ENCODE peak calls at places on chromosomes 11 and 22, in six cellular contexts. R is activated naive CD4-positive, alpha-beta T cell; X is fibroblast of the aortic adventitia; S is activated T-helper 1 cell treated with Interleukin-2 at 50 U/mL for 16 hours; I is NCI-H524; A is left ventricle myocardium superior. E is an unnamed sample.

GRCh38 chr11:2737876-2738275 is 38.1 kb upstream of the KCNQ1OT1 start:
- DNase-seq in X (peak; percentile 47), R (no peak), A (peak; percentile 68), S (no peak), I (no peak), E (no peak)

GRCh38 chr11:118895093-118896039 is 11.7 kb downstream of the CXCR5 start:
- DNase-seq in X (no peak), S (peak; percentile 62), A (no peak), R (peak; percentile 27), I (no peak), E (peak; percentile 58)

GRCh38 chr11:1837171-1838076 is 1.4 kb upstream of the TNNI2 start:
- DNase-seq in A (peak; percentile 84), R (peak; percentile 55), I (peak; percentile 53), X (peak; percentile 49), S (peak; percentile 69), E (peak; percentile 72)

GRCh38 chr22:24521791-24522245 is 26.7 kb downstream of the UPB1 start:
- DNase-seq in I (peak; percentile 96), S (no peak), R (no peak), A (no peak), X (peak; percentile 59), E (no peak)

GRCh38 chr11:22466809-22467208 is 128.6 kb downstream of the SLC17A6 start:
- DNase-seq in A (no peak), R (no peak), I (no peak), S (no peak), X (peak; percentile 36), E (no peak)

GRCh38 chr22:49753961-49754673 is 73.6 kb downstream of the BRD1 start:
- DNase-seq in A (no peak), S (no peak), R (no peak), I (no peak), X (no peak), E (no peak)

GRCh38 chr22:42078469-42079318 is 806 bp upstream of the SMDT1 start:
- DNase-seq in X (peak; percentile 45), S (no peak), A (no peak), R (no peak), I (no peak), E (no peak)

GRCh38 chr11:82521427-82521826 is 212.2 kb downstream of the FAM181B start:
- DNase-seq in X (no peak), I (peak; percentile 91), A (no peak), R (no peak), S (no peak), E (no peak)

GRCh38 chr11:12142179-12142578 is 31.8 kb downstream of the MICAL2 start:
- DNase-seq in X (no peak), A (no peak), S (no peak), I (no peak), R (no peak), E (no peak)

GRCh38 chr22:17773606-17774205 is 563 bp downstream of the BID start:
- DNase-seq in A (peak; percentile 60), I (peak; percentile 68), S (peak; percentile 46), X (no peak), R (no peak), E (peak; percentile 34)

GRCh38 chr22:37302617-37303555 is 20.6 kb downstream of the CYTH4 start:
- DNase-seq in X (peak; percentile 46), R (no peak), S (no peak), A (no peak), I (no peak), E (no peak)

GRCh38 chr11:64291746-64292457 is 800 bp downstream of the KCNK4 start:
- DNase-seq in R (no peak), S (no peak), X (no peak), A (no peak), I (no peak), E (no peak)